ENCODE peak calls at places on chromosome 7, in eight cellular contexts. O, A, R, G, L, X, S and N are unnamed samples.

GRCh38 chr7:155518633-155519032 is 27.7 kb downstream of the CNPY1 start:
- DNase-seq in S (no peak), L (no peak), G (no peak), R (no peak), A (no peak), O (no peak), X (no peak), N (no peak)

GRCh38 chr7:130490888-130491771 is 755 bp upstream of the MEST start:
- DNase-seq in G (no peak), X (no peak), S (peak; percentile 54), R (no peak), O (peak; percentile 50), A (peak; percentile 55), L (peak; percentile 43), N (no peak)

GRCh38 chr7:154832557-154833138 is 170.3 kb downstream of the PAXIP1 start:
- DNase-seq in L (no peak), S (no peak), X (no peak), R (no peak), G (no peak), O (no peak), A (peak; percentile 26), N (no peak)

GRCh38 chr7:54799792-54800191 is 40.8 kb upstream of the SEC61G start:
- DNase-seq in O (no peak), X (no peak), S (no peak), R (no peak), G (no peak), A (no peak), L (peak; percentile 53), N (no peak)

GRCh38 chr7:13532028-13532753 is 457.3 kb downstream of the ETV1 start:
- DNase-seq in X (no peak), O (no peak), L (peak; percentile 17), A (no peak), R (no peak), S (no peak), G (no peak), N (no peak)

GRCh38 chr7:51789494-51789893 is 472.9 kb upstream of the COBL start:
- DNase-seq in L (no peak), O (no peak), A (no peak), S (no peak), X (no peak), R (no peak), G (no peak), N (peak; percentile 10)

GRCh38 chr7:85396676-85397075 is 209.8 kb upstream of the SEMA3D start:
- DNase-seq in O (no peak), X (no peak), L (no peak), R (no peak), S (no peak), A (no peak), G (no peak), N (no peak)

GRCh38 chr7:36600869-36601530 is 123.3 kb downstream of the AOAH start:
- DNase-seq in L (peak; percentile 6), S (peak; percentile 49), X (no peak), A (no peak), G (no peak), O (peak; percentile 24), R (peak; percentile 50), N (peak; percentile 85)

GRCh38 chr7:150992833-150993302 is 2.1 kb downstream of the NOS3 start:
- DNase-seq in L (peak; percentile 44), O (no peak), A (peak; percentile 85), X (no peak), G (no peak), S (no peak), R (no peak), N (peak; percentile 10)

GRCh38 chr7:36315309-36315948 is 74.2 kb upstream of the ANLN start:
- DNase-seq in R (no peak), X (no peak), S (no peak), O (no peak), L (no peak), G (no peak), A (no peak), N (peak; percentile 12)

GRCh38 chr7:16422100-16422430 is 727 bp upstream of the CRPPA start:
- DNase-seq in X (no peak), R (no peak), A (no peak), S (peak; percentile 25), G (no peak), O (no peak), L (peak; percentile 53), N (no peak)
- H3K4me3 ChIP-seq in X (peak overlapping the region; percentile 87), R (no peak overlapping the region), A (no peak overlapping the region), S (no peak overlapping the region), G (no peak overlapping the region), O (no peak overlapping the region), L (no peak overlapping the region), N (no peak overlapping the region)

DNA sequence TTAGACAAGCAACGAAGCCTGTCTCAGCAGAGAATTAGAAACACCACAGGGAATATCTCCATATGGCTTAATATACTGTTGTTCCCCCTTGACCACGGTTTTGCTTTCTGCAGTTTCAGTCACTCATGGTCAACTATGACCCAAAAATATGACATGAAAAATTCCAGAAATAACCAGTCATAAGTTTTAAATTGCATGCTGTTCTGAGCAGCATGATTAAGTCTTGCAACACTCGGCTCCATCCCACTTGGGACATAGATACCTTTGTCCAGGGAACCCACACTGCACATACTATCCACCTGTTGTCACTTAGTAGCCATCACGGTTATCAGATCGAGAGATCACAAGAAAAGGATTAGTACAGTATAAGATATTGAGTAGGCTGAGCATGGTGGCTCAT is 60.7 kb upstream of the FOXK1 start:
- DNase-seq in L (peak; percentile 44), S (no peak), O (no peak), R (no peak), A (no peak), X (no peak), G (no peak), N (peak; percentile 18)
- H3K4me3 ChIP-seq in L (no peak overlapping the region), S (no peak overlapping the region), O (no peak overlapping the region), R (no peak overlapping the region), A (no peak overlapping the region), X (no peak overlapping the region), G (no peak overlapping the region), N (no peak overlapping the region)

GRCh38 chr7:44147026-44147881 is 6.1 kb upstream of the MYL7 start:
- DNase-seq in R (no peak), A (no peak), L (no peak), G (peak; percentile 76), S (no peak), X (no peak), O (peak; percentile 22), N (no peak)

GRCh38 chr7:44145969-44146897 is 5.1 kb upstream of the MYL7 start:
- DNase-seq in G (peak; percentile 94), O (peak; percentile 76), R (peak; percentile 51), X (no peak), S (peak; percentile 30), L (peak; percentile 75), A (peak; percentile 77), N (peak; percentile 28)

GRCh38 chr7:44144426-44144967 is 3.4 kb upstream of the MYL7 start:
- DNase-seq in A (no peak), G (peak; percentile 78), L (no peak), X (no peak), S (no peak), O (peak; percentile 6), R (no peak), N (no peak)

GRCh38 chr7:44144968-44145418 is 3.9 kb upstream of the MYL7 start:
- DNase-seq in G (peak; percentile 82), A (no peak), L (no peak), X (no peak), O (peak; percentile 10), R (no peak), S (no peak), N (no peak)

DNA sequence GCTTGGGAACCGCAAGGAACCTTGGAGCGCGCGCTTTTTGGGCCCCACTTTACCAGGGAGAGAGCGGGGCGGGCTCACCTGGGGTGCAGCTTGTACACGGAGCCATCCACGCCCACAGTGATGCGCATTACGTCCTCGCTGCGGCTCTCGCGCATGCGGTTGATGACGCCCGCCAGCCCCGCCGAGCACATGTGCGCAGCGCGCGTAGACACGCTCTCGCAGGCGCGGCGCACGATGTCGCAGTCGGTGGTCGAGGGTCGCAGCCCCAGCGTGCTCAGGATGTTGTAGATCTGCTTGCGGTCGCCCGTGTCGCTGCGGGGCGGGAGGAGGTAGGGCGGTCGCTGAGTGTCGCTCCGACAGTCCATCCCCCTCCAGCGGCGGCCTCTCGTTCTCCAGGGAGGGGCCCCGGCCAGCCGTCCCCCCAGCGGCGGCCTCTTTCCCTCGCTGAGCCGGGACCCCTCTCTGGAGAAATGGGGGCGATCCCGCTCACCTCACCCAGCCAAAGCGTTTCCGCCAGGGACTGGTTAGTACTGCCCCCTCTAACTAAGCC is 4.4 kb upstream of the MYL7 start:
- DNase-seq in L (no peak), A (peak; percentile 31), S (peak; percentile 11), O (peak; percentile 11), R (peak; percentile 20), X (no peak), G (peak; percentile 78), N (peak; percentile 8)
- H3K4me3 ChIP-seq in L (peak overlapping the region; percentile 45), A (no peak overlapping the region), S (peak overlapping the region; percentile 38), O (no peak overlapping the region), R (peak overlapping the region; percentile 56), X (peak overlapping the region; percentile 65), G (no peak overlapping the region), N (peak overlapping the region; percentile 22)

GRCh38 chr7:7720193-7720592 is 1.8 kb upstream of the RPA3 start:
- DNase-seq in G (no peak), S (no peak), X (no peak), A (no peak), R (peak; percentile 28), O (no peak), L (no peak), N (no peak)
- H3K4me3 ChIP-seq in G (no peak overlapping the region), S (no peak overlapping the region), X (no peak overlapping the region), A (no peak overlapping the region), R (no peak overlapping the region), O (no peak overlapping the region), L (no peak overlapping the region), N (no peak overlapping the region)

GRCh38 chr7:6385110-6385792 is 62.5 kb downstream of the DAGLB start:
- DNase-seq in O (no peak), G (no peak), L (peak; percentile 90), A (no peak), R (peak; percentile 81), X (no peak), S (peak; percentile 94), N (peak; percentile 99)

GRCh38 chr7:6384327-6384726 is 63.4 kb downstream of the DAGLB start:
- DNase-seq in R (no peak), A (no peak), G (no peak), X (no peak), O (no peak), L (no peak), S (no peak), N (no peak)

GRCh38 chr7:6387734-6388294 is 59.9 kb downstream of the DAGLB start:
- DNase-seq in G (no peak), X (no peak), S (no peak), R (no peak), O (no peak), L (no peak), A (no peak), N (no peak)

GRCh38 chr7:6386779-6387178 is 61.0 kb downstream of the DAGLB start:
- DNase-seq in A (no peak), X (no peak), G (no peak), S (no peak), L (no peak), O (no peak), R (no peak), N (no peak)

DNA sequence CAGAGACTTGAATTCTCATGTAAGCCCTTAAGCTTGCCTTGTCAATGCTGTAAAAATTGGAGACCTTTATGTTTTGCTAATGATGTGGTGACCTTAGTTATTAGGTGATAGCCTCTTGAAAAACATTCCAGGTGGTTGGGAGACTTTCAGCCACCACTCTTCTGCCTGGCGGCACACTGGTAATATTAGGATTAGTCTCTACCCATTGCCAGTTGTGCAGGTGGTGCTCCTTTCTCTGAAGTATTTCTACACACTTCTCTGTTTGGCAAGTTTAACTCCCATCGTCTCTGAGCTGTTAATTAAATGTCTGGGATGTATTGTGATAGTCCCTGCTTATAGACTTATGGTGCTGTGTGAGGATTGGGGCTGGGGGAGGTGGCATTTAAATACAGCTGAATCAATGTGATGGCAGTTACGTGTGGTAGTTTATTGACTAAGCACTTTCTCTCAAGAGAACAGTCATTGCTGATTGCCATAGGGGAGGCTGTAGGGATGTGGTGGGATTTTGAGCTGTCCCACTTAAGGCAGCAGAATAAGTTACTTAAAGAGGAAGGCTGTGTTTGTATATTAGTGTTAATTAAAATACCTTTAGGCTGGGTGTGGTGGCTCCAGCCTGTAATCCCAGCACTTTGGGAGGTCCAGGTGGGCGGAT is 61.7 kb downstream of the DAGLB start:
- DNase-seq in S (no peak), A (no peak), G (no peak), O (no peak), R (no peak), L (no peak), X (no peak), N (no peak)
- H3K4me3 ChIP-seq in S (no peak overlapping the region), A (no peak overlapping the region), G (no peak overlapping the region), O (no peak overlapping the region), R (no peak overlapping the region), L (no peak overlapping the region), X (peak overlapping the region; percentile 8), N (no peak overlapping the region)